ENCODE peak calls at places on chromosome 3, in four cellular contexts. One of them, this sample, is unnamed.

GRCh38 chr3:158103131-158103955 is 2.9 kb downstream of the SHOX2 start:
- DNase-seq in tibial artery: peak
- DNase-seq in transverse colon: peak
- DNase-seq in foreskin keratinocyte: no peak
- DNase-seq in this sample: no peak

GRCh38 chr3:53254810-53255359 is 937 bp downstream of the TKT start:
- DNase-seq in tibial artery: peak
- DNase-seq in transverse colon: peak
- DNase-seq in foreskin keratinocyte: peak
- DNase-seq in this sample: no peak

GRCh38 chr3:131568460-131568859 is 65.7 kb upstream of the MRPL3 start:
- DNase-seq in tibial artery: no peak
- DNase-seq in transverse colon: no peak
- DNase-seq in foreskin keratinocyte: no peak
- DNase-seq in this sample: no peak

GRCh38 chr3:37722477-37722876 is 139.2 kb upstream of the CTDSPL start:
- DNase-seq in tibial artery: no peak
- DNase-seq in transverse colon: no peak
- DNase-seq in foreskin keratinocyte: no peak
- DNase-seq in this sample: no peak

GRCh38 chr3:166191406-166191805 is 354.2 kb upstream of the BCHE start:
- DNase-seq in tibial artery: no peak
- DNase-seq in transverse colon: no peak
- DNase-seq in foreskin keratinocyte: peak
- DNase-seq in this sample: no peak

GRCh38 chr3:182482692-182483091 is 310.6 kb upstream of the ATP11B start:
- DNase-seq in tibial artery: no peak
- DNase-seq in transverse colon: no peak
- DNase-seq in foreskin keratinocyte: no peak
- DNase-seq in this sample: no peak

GRCh38 chr3:159787191-159787590 is 201.4 kb upstream of the IL12A start:
- DNase-seq in tibial artery: no peak
- DNase-seq in transverse colon: peak
- DNase-seq in foreskin keratinocyte: peak
- DNase-seq in this sample: peak

GRCh38 chr3:66858656-66859381 is 139.3 kb upstream of the KBTBD8 start:
- DNase-seq in tibial artery: no peak
- DNase-seq in transverse colon: no peak
- DNase-seq in foreskin keratinocyte: no peak
- DNase-seq in this sample: no peak

GRCh38 chr3:21042184-21042583 is 708.8 kb downstream of the ZNF385D start:
- DNase-seq in tibial artery: no peak
- DNase-seq in transverse colon: no peak
- DNase-seq in foreskin keratinocyte: no peak
- DNase-seq in this sample: no peak

GRCh38 chr3:120678331-120678845 is 3.7 kb downstream of the HGD start:
- DNase-seq in tibial artery: peak
- DNase-seq in transverse colon: peak
- DNase-seq in foreskin keratinocyte: peak
- DNase-seq in this sample: peak

GRCh38 chr3:152076148-152076547 is 192.6 kb upstream of the MBNL1 start:
- DNase-seq in tibial artery: no peak
- DNase-seq in transverse colon: no peak
- DNase-seq in foreskin keratinocyte: no peak
- DNase-seq in this sample: no peak

GRCh38 chr3:63979093-63979492 is 44.2 kb downstream of the PSMD6 start:
- DNase-seq in tibial artery: no peak
- DNase-seq in transverse colon: no peak
- DNase-seq in foreskin keratinocyte: peak
- DNase-seq in this sample: no peak

GRCh38 chr3:133377396-133377795 is 22.5 kb upstream of the BFSP2 start:
- DNase-seq in tibial artery: no peak
- DNase-seq in transverse colon: no peak
- DNase-seq in foreskin keratinocyte: peak
- DNase-seq in this sample: no peak

DNA sequence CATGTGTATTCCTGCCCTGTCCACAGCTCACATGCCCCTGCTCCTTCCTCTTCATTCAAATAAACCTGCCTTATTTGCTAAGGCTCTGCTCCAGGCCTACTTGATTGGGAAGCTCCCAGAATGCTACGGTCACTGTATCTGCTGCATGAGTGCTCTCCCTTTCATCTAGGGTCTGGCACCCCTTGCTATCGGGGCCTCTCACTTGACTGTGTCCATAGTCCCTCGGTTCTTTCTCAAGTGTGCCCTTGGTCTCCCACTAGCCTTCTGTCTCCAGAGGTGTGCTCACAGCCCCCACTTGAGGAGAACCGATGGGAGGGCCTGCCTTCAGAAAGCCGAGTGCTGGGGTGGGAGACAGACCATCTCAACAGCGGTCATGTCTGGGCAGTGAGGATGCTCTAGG is 57.4 kb upstream of the NMNAT3 start:
- DNase-seq in tibial artery: no peak
- DNase-seq in transverse colon: no peak
- DNase-seq in foreskin keratinocyte: no peak
- DNase-seq in this sample: no peak
- H3K27ac ChIP-seq in tibial artery: no peak
- H3K27ac ChIP-seq in transverse colon: no peak
- H3K27ac ChIP-seq in foreskin keratinocyte: no peak
- H3K27ac ChIP-seq in this sample: no peak

DNA sequence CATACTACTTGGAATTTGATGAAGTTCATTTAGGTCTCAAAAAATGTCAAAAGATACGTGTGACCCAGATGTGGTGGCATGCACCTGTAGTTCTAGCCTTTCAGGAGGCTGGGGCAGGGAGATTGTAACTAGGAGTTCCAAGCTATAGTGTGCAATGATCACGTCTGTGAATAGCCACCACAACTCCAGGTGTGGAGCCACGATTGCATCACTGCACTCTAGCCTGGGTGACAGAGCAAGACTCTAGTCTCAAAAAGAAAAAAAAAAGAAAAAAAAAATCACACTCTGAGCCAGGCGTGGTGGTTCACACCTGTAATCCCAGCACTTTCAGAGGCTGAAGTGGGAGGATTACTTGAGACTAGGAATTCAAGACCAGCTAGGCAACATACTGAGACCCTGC is 14.2 kb downstream of the MAP4 start:
- DNase-seq in tibial artery: no peak
- DNase-seq in transverse colon: no peak
- DNase-seq in foreskin keratinocyte: no peak
- DNase-seq in this sample: no peak
- H3K27ac ChIP-seq in tibial artery: no peak
- H3K27ac ChIP-seq in transverse colon: no peak
- H3K27ac ChIP-seq in foreskin keratinocyte: no peak
- H3K27ac ChIP-seq in this sample: no peak

DNA sequence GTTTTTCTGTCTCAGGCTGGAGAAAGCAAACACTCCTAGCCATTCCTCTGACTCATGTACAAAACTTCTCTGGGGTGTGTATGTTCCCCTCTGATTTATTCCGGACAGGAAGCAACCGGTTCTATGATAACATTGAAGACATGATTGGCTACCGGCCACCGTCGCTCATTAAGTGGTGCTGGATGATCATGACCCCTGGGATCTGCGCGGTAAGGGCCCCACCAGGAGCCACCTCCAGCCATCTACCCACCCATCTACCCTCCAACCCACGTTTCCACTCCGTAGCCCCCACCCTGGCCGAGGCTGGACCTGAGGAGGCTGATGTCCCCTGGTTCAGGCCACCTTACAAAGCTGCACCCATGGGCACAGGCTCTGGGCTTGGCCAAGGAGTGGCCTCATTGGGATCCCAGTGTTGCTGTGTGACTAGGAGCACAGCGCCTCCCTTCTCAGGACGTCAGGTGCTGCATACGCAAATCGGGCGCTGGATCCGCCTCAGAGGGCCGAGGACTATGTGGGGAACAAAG is 58.5 kb upstream of the SLC6A1 start:
- DNase-seq in tibial artery: no peak
- DNase-seq in transverse colon: no peak
- DNase-seq in foreskin keratinocyte: peak
- DNase-seq in this sample: peak
- H3K27ac ChIP-seq in tibial artery: no peak
- H3K27ac ChIP-seq in transverse colon: no peak
- H3K27ac ChIP-seq in foreskin keratinocyte: peak
- H3K27ac ChIP-seq in this sample: peak

GRCh38 chr3:99781761-99782160 is 35.9 kb upstream of the CMSS1 start:
- DNase-seq in tibial artery: no peak
- DNase-seq in transverse colon: no peak
- DNase-seq in foreskin keratinocyte: no peak
- DNase-seq in this sample: no peak
- H3K27ac ChIP-seq in tibial artery: no peak
- H3K27ac ChIP-seq in transverse colon: no peak
- H3K27ac ChIP-seq in foreskin keratinocyte: no peak
- H3K27ac ChIP-seq in this sample: no peak

DNA sequence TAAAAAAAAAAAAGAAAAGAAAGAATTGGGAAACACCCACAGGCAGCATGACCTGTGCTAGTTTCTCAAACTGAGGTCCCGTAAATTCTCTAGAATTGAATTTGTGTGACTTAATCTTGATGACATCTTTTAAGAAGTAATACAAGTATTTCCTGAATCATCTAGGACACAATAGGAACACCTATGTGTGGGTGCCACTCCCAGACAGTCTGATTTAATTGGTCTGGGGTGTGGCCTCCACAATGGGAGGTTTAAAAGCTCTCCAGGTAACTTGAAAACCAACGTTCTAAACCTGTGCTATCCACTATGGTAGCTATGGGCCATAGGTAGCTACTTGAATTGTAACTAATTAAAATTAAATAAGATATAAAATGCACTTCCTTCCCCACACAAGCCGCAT is 28.1 kb downstream of the CFAP92 start:
- DNase-seq in tibial artery: no peak
- DNase-seq in transverse colon: no peak
- DNase-seq in foreskin keratinocyte: peak
- DNase-seq in this sample: peak
- H3K27ac ChIP-seq in tibial artery: no peak
- H3K27ac ChIP-seq in transverse colon: no peak
- H3K27ac ChIP-seq in foreskin keratinocyte: no peak
- H3K27ac ChIP-seq in this sample: peak

GRCh38 chr3:52202384-52203077 is 4.6 kb downstream of the ALAS1 start:
- DNase-seq in tibial artery: no peak
- DNase-seq in transverse colon: no peak
- DNase-seq in foreskin keratinocyte: no peak
- DNase-seq in this sample: no peak
- H3K27ac ChIP-seq in tibial artery: no peak
- H3K27ac ChIP-seq in transverse colon: no peak
- H3K27ac ChIP-seq in foreskin keratinocyte: no peak
- H3K27ac ChIP-seq in this sample: no peak

This sample was measured in epithelial cell of prostate.